ENCODE peak calls at places on chromosomes 7 and 10, in five cellular contexts. F is adrenal gland; D is cardiac fibroblast; Z is naive thymus-derived CD8-positive, alpha-beta T cell; J is kidney glomerular epithelial cell. K is an unnamed sample.

GRCh38 chr10:26367771-26368170 is 70.4 kb upstream of the APBB1IP start:
- DNase-seq in F (peak), D (peak), Z (no peak), J (peak), K (peak)

GRCh38 chr7:76063525-76063924 is 15.6 kb downstream of the MDH2 start:
- DNase-seq in F (peak), D (no peak), Z (no peak), J (no peak), K (no peak)

GRCh38 chr10:6055929-6056328 is 6.2 kb downstream of the IL2RA start:
- DNase-seq in F (no peak), D (no peak), Z (no peak), J (no peak), K (no peak)

GRCh38 chr10:113073549-113074189 is 123.6 kb downstream of the TCF7L2 start:
- DNase-seq in F (peak), D (peak), Z (no peak), J (peak), K (peak)

GRCh38 chr10:122307669-122308486 is 36.8 kb downstream of the BTBD16 start:
- DNase-seq in F (peak), D (peak), Z (no peak), J (peak), K (peak)

GRCh38 chr10:78255796-78256638 is 222.4 kb downstream of the RPS24 start:
- DNase-seq in F (peak), D (peak), Z (no peak), J (peak), K (peak)

GRCh38 chr10:7306147-7306546 is 104.7 kb downstream of the SFMBT2 start:
- DNase-seq in F (no peak), D (no peak), Z (no peak), J (no peak), K (no peak)

GRCh38 chr10:91614254-91614624 is 18.6 kb downstream of the PPP1R3C start:
- DNase-seq in F (no peak), D (peak), Z (no peak), J (no peak), K (no peak)

GRCh38 chr7:125033506-125033905 is 103.9 kb upstream of the POT1 start:
- DNase-seq in F (no peak), D (no peak), Z (no peak), J (no peak), K (no peak)